ENCODE peak calls at places on chromosomes 3 and 15, in six cellular contexts. One of them, this sample, is unnamed.

GRCh38 chr3:15492847-15493360 is 28.6 kb downstream of the COLQ start:
- DNase-seq in PC-9: no peak
- DNase-seq in endothelial cell: no peak
- DNase-seq in epithelial cell of esophagus: no peak
- DNase-seq in GM13976: no peak
- DNase-seq in mucosa of descending colon: no peak
- DNase-seq in this sample: no peak

GRCh38 chr15:25810631-25811077 is 52.5 kb downstream of the ATP10A start:
- DNase-seq in PC-9: no peak
- DNase-seq in endothelial cell: no peak
- DNase-seq in epithelial cell of esophagus: no peak
- DNase-seq in GM13976: no peak
- DNase-seq in mucosa of descending colon: no peak
- DNase-seq in this sample: peak; percentile 39

GRCh38 chr15:94451461-94451860 is 220.1 kb downstream of the MCTP2 start:
- DNase-seq in PC-9: no peak
- DNase-seq in endothelial cell: no peak
- DNase-seq in epithelial cell of esophagus: peak; percentile 79
- DNase-seq in GM13976: no peak
- DNase-seq in mucosa of descending colon: no peak
- DNase-seq in this sample: no peak

GRCh38 chr15:40441012-40441735 is 421 bp downstream of the BAHD1 start:
- DNase-seq in PC-9: no peak
- DNase-seq in endothelial cell: peak; percentile 59
- DNase-seq in epithelial cell of esophagus: no peak
- DNase-seq in GM13976: no peak
- DNase-seq in mucosa of descending colon: no peak
- DNase-seq in this sample: no peak

GRCh38 chr3:14216257-14217048 is 37.8 kb downstream of the LSM3 start:
- DNase-seq in PC-9: peak; percentile 56
- DNase-seq in endothelial cell: peak; percentile 49
- DNase-seq in epithelial cell of esophagus: no peak
- DNase-seq in GM13976: no peak
- DNase-seq in mucosa of descending colon: no peak
- DNase-seq in this sample: peak; percentile 29

GRCh38 chr3:127454968-127455367 is 135.6 kb downstream of the TPRA1 start:
- DNase-seq in PC-9: no peak
- DNase-seq in endothelial cell: no peak
- DNase-seq in epithelial cell of esophagus: no peak
- DNase-seq in GM13976: no peak
- DNase-seq in mucosa of descending colon: no peak
- DNase-seq in this sample: no peak

GRCh38 chr3:141452045-141452444 is 34.8 kb upstream of the RASA2 start:
- DNase-seq in PC-9: peak; percentile 65
- DNase-seq in endothelial cell: peak; percentile 26
- DNase-seq in epithelial cell of esophagus: peak; percentile 62
- DNase-seq in GM13976: peak; percentile 64
- DNase-seq in mucosa of descending colon: peak; percentile 67
- DNase-seq in this sample: peak; percentile 63

GRCh38 chr3:13727890-13728289 is 152.0 kb downstream of the WNT7A start:
- DNase-seq in PC-9: no peak
- DNase-seq in endothelial cell: no peak
- DNase-seq in epithelial cell of esophagus: no peak
- DNase-seq in GM13976: no peak
- DNase-seq in mucosa of descending colon: no peak
- DNase-seq in this sample: no peak

GRCh38 chr3:134312873-134313838 is 61.1 kb downstream of the AMOTL2 start:
- DNase-seq in PC-9: peak; percentile 64
- DNase-seq in endothelial cell: peak; percentile 75
- DNase-seq in epithelial cell of esophagus: peak; percentile 46
- DNase-seq in GM13976: peak; percentile 47
- DNase-seq in mucosa of descending colon: peak; percentile 54
- DNase-seq in this sample: no peak

GRCh38 chr3:42070089-42070885 is 20.9 kb upstream of the TRAK1 start:
- DNase-seq in PC-9: no peak
- DNase-seq in endothelial cell: no peak
- DNase-seq in epithelial cell of esophagus: peak; percentile 59
- DNase-seq in GM13976: no peak
- DNase-seq in mucosa of descending colon: peak; percentile 55
- DNase-seq in this sample: no peak

GRCh38 chr3:133663569-133664313 is 2.0 kb upstream of the TOPBP1 start:
- DNase-seq in PC-9: peak; percentile 49
- DNase-seq in endothelial cell: peak; percentile 40
- DNase-seq in epithelial cell of esophagus: peak; percentile 69
- DNase-seq in GM13976: peak; percentile 73
- DNase-seq in mucosa of descending colon: peak; percentile 41
- DNase-seq in this sample: peak; percentile 42

GRCh38 chr15:52679232-52680040 is at the start of gene ATOSA:
- DNase-seq in PC-9: peak; percentile 76
- DNase-seq in endothelial cell: peak; percentile 89
- DNase-seq in epithelial cell of esophagus: peak; percentile 93
- DNase-seq in GM13976: peak; percentile 94
- DNase-seq in mucosa of descending colon: peak; percentile 95
- DNase-seq in this sample: peak; percentile 94
- TF ChIP-seq CTCF in PC-9: no peak
- TF ChIP-seq CTCF in endothelial cell: no peak
- TF ChIP-seq CTCF in epithelial cell of esophagus: no peak
- TF ChIP-seq CTCF in GM13976: no peak
- TF ChIP-seq CTCF in mucosa of descending colon: no peak
- TF ChIP-seq CTCF in this sample: no peak

GRCh38 chr15:89395996-89396395 is 61.4 kb upstream of the POLG start:
- DNase-seq in PC-9: peak; percentile 60
- DNase-seq in endothelial cell: no peak
- DNase-seq in epithelial cell of esophagus: peak; percentile 89
- DNase-seq in GM13976: no peak
- DNase-seq in mucosa of descending colon: no peak
- DNase-seq in this sample: no peak

GRCh38 chr15:89399070-89399389 is 64.4 kb upstream of the POLG start:
- DNase-seq in PC-9: no peak
- DNase-seq in endothelial cell: no peak
- DNase-seq in epithelial cell of esophagus: no peak
- DNase-seq in GM13976: no peak
- DNase-seq in mucosa of descending colon: no peak
- DNase-seq in this sample: no peak

GRCh38 chr15:89395461-89395875 is 60.8 kb upstream of the POLG start:
- DNase-seq in PC-9: no peak
- DNase-seq in endothelial cell: no peak
- DNase-seq in epithelial cell of esophagus: peak; percentile 75
- DNase-seq in GM13976: no peak
- DNase-seq in mucosa of descending colon: no peak
- DNase-seq in this sample: no peak

GRCh38 chr15:89397653-89398023 is 63.0 kb upstream of the POLG start:
- DNase-seq in PC-9: no peak
- DNase-seq in endothelial cell: no peak
- DNase-seq in epithelial cell of esophagus: no peak
- DNase-seq in GM13976: no peak
- DNase-seq in mucosa of descending colon: no peak
- DNase-seq in this sample: no peak

GRCh38 chr15:89396723-89397652 is 62.4 kb upstream of the POLG start:
- DNase-seq in PC-9: peak; percentile 21
- DNase-seq in endothelial cell: no peak
- DNase-seq in epithelial cell of esophagus: no peak
- DNase-seq in GM13976: no peak
- DNase-seq in mucosa of descending colon: no peak
- DNase-seq in this sample: no peak
- TF ChIP-seq CTCF in PC-9: no peak
- TF ChIP-seq CTCF in endothelial cell: no peak
- TF ChIP-seq CTCF in epithelial cell of esophagus: no peak
- TF ChIP-seq CTCF in GM13976: no peak
- TF ChIP-seq CTCF in mucosa of descending colon: no peak
- TF ChIP-seq CTCF in this sample: no peak

DNA sequence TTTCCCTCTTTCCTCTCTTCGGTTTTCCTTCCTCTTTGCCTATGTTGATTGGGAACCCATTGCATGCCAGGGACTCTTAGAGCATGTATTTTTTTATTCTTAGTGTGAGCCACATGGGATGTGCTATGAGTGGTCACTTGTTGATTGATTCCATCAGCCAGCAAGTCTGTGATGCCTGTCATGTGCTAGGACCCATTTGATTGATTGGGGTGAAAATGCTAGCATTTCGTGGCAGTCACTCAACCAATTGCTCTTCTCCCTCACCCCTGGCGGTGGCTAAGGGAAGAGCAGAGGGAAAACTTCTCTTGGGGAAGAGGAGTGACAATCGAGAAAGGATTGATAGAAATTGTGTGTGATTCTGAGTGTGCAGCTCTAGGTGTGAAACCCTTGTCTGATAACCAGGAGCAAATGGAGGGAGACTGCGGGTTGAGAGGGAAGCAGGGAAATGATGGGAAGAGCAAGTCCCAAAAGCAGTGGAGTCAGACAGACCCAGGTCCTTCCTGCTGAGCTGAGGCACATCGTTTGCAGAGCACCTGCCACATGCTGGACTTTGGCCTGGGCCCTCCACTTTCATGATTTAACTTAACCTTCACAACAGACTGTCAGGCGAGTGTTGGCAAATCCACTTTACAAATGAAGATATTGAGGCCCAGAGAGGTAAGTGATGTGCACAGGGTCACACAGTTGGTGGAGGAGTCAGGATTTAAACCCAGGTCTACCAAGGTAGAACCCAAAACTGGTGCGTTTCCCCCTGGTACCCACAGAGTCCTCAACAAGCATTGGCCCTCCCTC is 40.0 kb downstream of the SLC6A11 start:
- DNase-seq in PC-9: no peak
- DNase-seq in endothelial cell: peak; percentile 24
- DNase-seq in epithelial cell of esophagus: no peak
- DNase-seq in GM13976: no peak
- DNase-seq in mucosa of descending colon: no peak
- DNase-seq in this sample: no peak
- TF ChIP-seq CTCF in PC-9: peak; percentile 62
- TF ChIP-seq CTCF in endothelial cell: peak; percentile 47
- TF ChIP-seq CTCF in epithelial cell of esophagus: peak; percentile 52
- TF ChIP-seq CTCF in GM13976: no peak
- TF ChIP-seq CTCF in mucosa of descending colon: no peak
- TF ChIP-seq CTCF in this sample: no peak

GRCh38 chr3:63199606-63200005 is 78.5 kb upstream of the SYNPR start:
- DNase-seq in PC-9: no peak
- DNase-seq in endothelial cell: no peak
- DNase-seq in epithelial cell of esophagus: no peak
- DNase-seq in GM13976: no peak
- DNase-seq in mucosa of descending colon: no peak
- DNase-seq in this sample: no peak

GRCh38 chr3:63192248-63192647 is 85.9 kb upstream of the SYNPR start:
- DNase-seq in PC-9: no peak
- DNase-seq in endothelial cell: no peak
- DNase-seq in epithelial cell of esophagus: no peak
- DNase-seq in GM13976: no peak
- DNase-seq in mucosa of descending colon: no peak
- DNase-seq in this sample: no peak

GRCh38 chr3:63193647-63194046 is 84.5 kb upstream of the SYNPR start:
- DNase-seq in PC-9: no peak
- DNase-seq in endothelial cell: no peak
- DNase-seq in epithelial cell of esophagus: peak; percentile 34
- DNase-seq in GM13976: no peak
- DNase-seq in mucosa of descending colon: peak; percentile 16
- DNase-seq in this sample: no peak
- TF ChIP-seq CTCF in PC-9: peak; percentile 52
- TF ChIP-seq CTCF in endothelial cell: peak; percentile 36
- TF ChIP-seq CTCF in epithelial cell of esophagus: peak; percentile 52
- TF ChIP-seq CTCF in GM13976: no peak
- TF ChIP-seq CTCF in mucosa of descending colon: no peak
- TF ChIP-seq CTCF in this sample: no peak

GRCh38 chr3:25783661-25784512 is 644 bp upstream of the NGLY1 start:
- DNase-seq in PC-9: no peak
- DNase-seq in endothelial cell: no peak
- DNase-seq in epithelial cell of esophagus: peak; percentile 39
- DNase-seq in GM13976: peak; percentile 11
- DNase-seq in mucosa of descending colon: no peak
- DNase-seq in this sample: peak; percentile 51
- TF ChIP-seq CTCF in PC-9: no peak
- TF ChIP-seq CTCF in endothelial cell: no peak
- TF ChIP-seq CTCF in epithelial cell of esophagus: no peak
- TF ChIP-seq CTCF in GM13976: no peak
- TF ChIP-seq CTCF in mucosa of descending colon: no peak
- TF ChIP-seq CTCF in this sample: no peak

This sample was measured in activated CD8-positive, alpha-beta T cell treated with anti-CD3 and anti-CD28 coated beads for 36 hours.